ENCODE peak calls at places on chromosomes 1 and 21, in six cellular contexts. One of them, this sample, is unnamed.

GRCh38 chr1:184970691-184971161 is 3.6 kb downstream of the NIBAN1 start:
- DNase-seq in colonic mucosa: no peak
- DNase-seq in heart right ventricle: no peak
- DNase-seq in CD8-positive, alpha-beta memory T cell: no peak
- DNase-seq in right lobe of liver: no peak
- DNase-seq in PC-3: no peak
- DNase-seq in this sample: no peak

GRCh38 chr1:30788580-30789387 is 31.2 kb upstream of the LAPTM5 start:
- DNase-seq in colonic mucosa: no peak
- DNase-seq in heart right ventricle: no peak
- DNase-seq in CD8-positive, alpha-beta memory T cell: no peak
- DNase-seq in right lobe of liver: no peak
- DNase-seq in PC-3: no peak
- DNase-seq in this sample: no peak

GRCh38 chr1:51693420-51694144 is 76.7 kb downstream of the OSBPL9 start:
- DNase-seq in colonic mucosa: no peak
- DNase-seq in heart right ventricle: no peak
- DNase-seq in CD8-positive, alpha-beta memory T cell: no peak
- DNase-seq in right lobe of liver: no peak
- DNase-seq in PC-3: peak; percentile 14
- DNase-seq in this sample: no peak

GRCh38 chr1:41534181-41535076 is 49.9 kb upstream of the EDN2 start:
- DNase-seq in colonic mucosa: no peak
- DNase-seq in heart right ventricle: no peak
- DNase-seq in CD8-positive, alpha-beta memory T cell: no peak
- DNase-seq in right lobe of liver: peak; percentile 8
- DNase-seq in PC-3: no peak
- DNase-seq in this sample: peak; percentile 25

GRCh38 chr1:110916669-110917306 is 43.8 kb downstream of the CD53 start:
- DNase-seq in colonic mucosa: no peak
- DNase-seq in heart right ventricle: no peak
- DNase-seq in CD8-positive, alpha-beta memory T cell: no peak
- DNase-seq in right lobe of liver: no peak
- DNase-seq in PC-3: peak; percentile 72
- DNase-seq in this sample: no peak

GRCh38 chr1:221887091-221887746 is 145.3 kb upstream of the DUSP10 start:
- DNase-seq in colonic mucosa: peak; percentile 25
- DNase-seq in heart right ventricle: peak; percentile 50
- DNase-seq in CD8-positive, alpha-beta memory T cell: no peak
- DNase-seq in right lobe of liver: peak; percentile 82
- DNase-seq in PC-3: peak; percentile 100
- DNase-seq in this sample: peak; percentile 67

GRCh38 chr1:89198500-89199072 is at the start of gene GBP4:
- DNase-seq in colonic mucosa: peak; percentile 38
- DNase-seq in heart right ventricle: peak; percentile 37
- DNase-seq in CD8-positive, alpha-beta memory T cell: peak; percentile 49
- DNase-seq in right lobe of liver: peak; percentile 52
- DNase-seq in PC-3: peak; percentile 20
- DNase-seq in this sample: peak; percentile 68

GRCh38 chr1:64282353-64282752 is 78.9 kb downstream of the UBE2U start:
- DNase-seq in colonic mucosa: no peak
- DNase-seq in heart right ventricle: peak; percentile 16
- DNase-seq in CD8-positive, alpha-beta memory T cell: no peak
- DNase-seq in right lobe of liver: no peak
- DNase-seq in PC-3: peak; percentile 92
- DNase-seq in this sample: no peak

GRCh38 chr1:72366473-72366872 is 84.1 kb upstream of the NEGR1 start:
- DNase-seq in colonic mucosa: no peak
- DNase-seq in heart right ventricle: no peak
- DNase-seq in CD8-positive, alpha-beta memory T cell: no peak
- DNase-seq in right lobe of liver: peak; percentile 29
- DNase-seq in PC-3: peak; percentile 89
- DNase-seq in this sample: no peak

GRCh38 chr21:30986966-30987365 is 51.3 kb downstream of the KRTAP19-8 start:
- DNase-seq in colonic mucosa: no peak
- DNase-seq in heart right ventricle: no peak
- DNase-seq in CD8-positive, alpha-beta memory T cell: no peak
- DNase-seq in right lobe of liver: no peak
- DNase-seq in PC-3: no peak
- DNase-seq in this sample: no peak

GRCh38 chr1:110524311-110525249 is 5.6 kb upstream of the KCNA10 start:
- DNase-seq in colonic mucosa: peak; percentile 24
- DNase-seq in heart right ventricle: peak; percentile 20
- DNase-seq in CD8-positive, alpha-beta memory T cell: peak; percentile 40
- DNase-seq in right lobe of liver: no peak
- DNase-seq in PC-3: peak; percentile 52
- DNase-seq in this sample: no peak

GRCh38 chr1:161185282-161185682 is 8.0 kb upstream of the B4GALT3 start:
- DNase-seq in colonic mucosa: peak; percentile 66
- DNase-seq in heart right ventricle: peak; percentile 62
- DNase-seq in CD8-positive, alpha-beta memory T cell: peak; percentile 86
- DNase-seq in right lobe of liver: peak; percentile 70
- DNase-seq in PC-3: no peak
- DNase-seq in this sample: peak; percentile 74

GRCh38 chr1:13667696-13668095 is 32.3 kb upstream of the PRDM2 start:
- DNase-seq in colonic mucosa: no peak
- DNase-seq in heart right ventricle: no peak
- DNase-seq in CD8-positive, alpha-beta memory T cell: no peak
- DNase-seq in right lobe of liver: no peak
- DNase-seq in PC-3: no peak
- DNase-seq in this sample: no peak

GRCh38 chr1:17967623-17968022 is 140.0 kb upstream of the IGSF21 start:
- DNase-seq in colonic mucosa: no peak
- DNase-seq in heart right ventricle: no peak
- DNase-seq in CD8-positive, alpha-beta memory T cell: no peak
- DNase-seq in right lobe of liver: no peak
- DNase-seq in PC-3: no peak
- DNase-seq in this sample: no peak

GRCh38 chr1:64396817-64397216 is 73.1 kb upstream of the CACHD1 start:
- DNase-seq in colonic mucosa: no peak
- DNase-seq in heart right ventricle: no peak
- DNase-seq in CD8-positive, alpha-beta memory T cell: no peak
- DNase-seq in right lobe of liver: no peak
- DNase-seq in PC-3: no peak
- DNase-seq in this sample: no peak

GRCh38 chr1:70978623-70979022 is 69.0 kb downstream of the PTGER3 start:
- DNase-seq in colonic mucosa: no peak
- DNase-seq in heart right ventricle: no peak
- DNase-seq in CD8-positive, alpha-beta memory T cell: no peak
- DNase-seq in right lobe of liver: no peak
- DNase-seq in PC-3: no peak
- DNase-seq in this sample: no peak

GRCh38 chr1:196001188-196001587 is 607.1 kb downstream of the KCNT2 start:
- DNase-seq in colonic mucosa: no peak
- DNase-seq in heart right ventricle: no peak
- DNase-seq in CD8-positive, alpha-beta memory T cell: no peak
- DNase-seq in right lobe of liver: no peak
- DNase-seq in PC-3: no peak
- DNase-seq in this sample: no peak

GRCh38 chr1:65317866-65318653 is 8.7 kb downstream of the DNAJC6 start:
- DNase-seq in colonic mucosa: no peak
- DNase-seq in heart right ventricle: no peak
- DNase-seq in CD8-positive, alpha-beta memory T cell: no peak
- DNase-seq in right lobe of liver: no peak
- DNase-seq in PC-3: no peak
- DNase-seq in this sample: no peak

GRCh38 chr21:37153193-37153934 is 80.3 kb downstream of the TTC3 start:
- DNase-seq in colonic mucosa: peak; percentile 40
- DNase-seq in heart right ventricle: no peak
- DNase-seq in CD8-positive, alpha-beta memory T cell: no peak
- DNase-seq in right lobe of liver: no peak
- DNase-seq in PC-3: peak; percentile 94
- DNase-seq in this sample: no peak

GRCh38 chr1:154758346-154758745 is 111.7 kb downstream of the KCNN3 start:
- DNase-seq in colonic mucosa: no peak
- DNase-seq in heart right ventricle: no peak
- DNase-seq in CD8-positive, alpha-beta memory T cell: no peak
- DNase-seq in right lobe of liver: no peak
- DNase-seq in PC-3: no peak
- DNase-seq in this sample: no peak

GRCh38 chr1:22625262-22625925 is 11.0 kb upstream of the C1QA start:
- DNase-seq in colonic mucosa: no peak
- DNase-seq in heart right ventricle: no peak
- DNase-seq in CD8-positive, alpha-beta memory T cell: no peak
- DNase-seq in right lobe of liver: no peak
- DNase-seq in PC-3: peak; percentile 12
- DNase-seq in this sample: no peak

GRCh38 chr1:203295796-203296195 is 9.5 kb upstream of the BTG2 start:
- DNase-seq in colonic mucosa: no peak
- DNase-seq in heart right ventricle: no peak
- DNase-seq in CD8-positive, alpha-beta memory T cell: peak; percentile 64
- DNase-seq in right lobe of liver: no peak
- DNase-seq in PC-3: no peak
- DNase-seq in this sample: peak; percentile 40

GRCh38 chr1:56258395-56258794 is 321.0 kb downstream of the PLPP3 start:
- DNase-seq in colonic mucosa: no peak
- DNase-seq in heart right ventricle: no peak
- DNase-seq in CD8-positive, alpha-beta memory T cell: no peak
- DNase-seq in right lobe of liver: no peak
- DNase-seq in PC-3: no peak
- DNase-seq in this sample: no peak

GRCh38 chr1:14090531-14090930 is 390.5 kb downstream of the PRDM2 start:
- DNase-seq in colonic mucosa: no peak
- DNase-seq in heart right ventricle: no peak
- DNase-seq in CD8-positive, alpha-beta memory T cell: no peak
- DNase-seq in right lobe of liver: no peak
- DNase-seq in PC-3: no peak
- DNase-seq in this sample: no peak

GRCh38 chr1:53582211-53583020 is 123.2 kb downstream of the DMRTB1 start:
- DNase-seq in colonic mucosa: no peak
- DNase-seq in heart right ventricle: no peak
- DNase-seq in CD8-positive, alpha-beta memory T cell: no peak
- DNase-seq in right lobe of liver: no peak
- DNase-seq in PC-3: no peak
- DNase-seq in this sample: peak; percentile 31

GRCh38 chr1:2276803-2277580 is 48.9 kb downstream of the SKI start:
- DNase-seq in colonic mucosa: no peak
- DNase-seq in heart right ventricle: no peak
- DNase-seq in CD8-positive, alpha-beta memory T cell: no peak
- DNase-seq in right lobe of liver: no peak
- DNase-seq in PC-3: no peak
- DNase-seq in this sample: no peak

GRCh38 chr1:2277741-2278488 is 49.8 kb downstream of the SKI start:
- DNase-seq in colonic mucosa: no peak
- DNase-seq in heart right ventricle: peak; percentile 31
- DNase-seq in CD8-positive, alpha-beta memory T cell: no peak
- DNase-seq in right lobe of liver: peak; percentile 31
- DNase-seq in PC-3: no peak
- DNase-seq in this sample: peak; percentile 70

GRCh38 chr1:2279210-2279639 is 51.1 kb downstream of the SKI start:
- DNase-seq in colonic mucosa: peak; percentile 48
- DNase-seq in heart right ventricle: peak; percentile 66
- DNase-seq in CD8-positive, alpha-beta memory T cell: no peak
- DNase-seq in right lobe of liver: peak; percentile 73
- DNase-seq in PC-3: no peak
- DNase-seq in this sample: peak; percentile 81

GRCh38 chr1:2279882-2280281 is 51.8 kb downstream of the SKI start:
- DNase-seq in colonic mucosa: no peak
- DNase-seq in heart right ventricle: no peak
- DNase-seq in CD8-positive, alpha-beta memory T cell: no peak
- DNase-seq in right lobe of liver: peak; percentile 61
- DNase-seq in PC-3: no peak
- DNase-seq in this sample: peak; percentile 74

GRCh38 chr1:2278591-2279209 is 50.6 kb downstream of the SKI start:
- DNase-seq in colonic mucosa: no peak
- DNase-seq in heart right ventricle: no peak
- DNase-seq in CD8-positive, alpha-beta memory T cell: no peak
- DNase-seq in right lobe of liver: no peak
- DNase-seq in PC-3: no peak
- DNase-seq in this sample: no peak
- H3K4me1 ChIP-seq in colonic mucosa: peaks cover 18% of the 10 kb centered on the region
- H3K4me1 ChIP-seq in heart right ventricle: peaks cover 78% of the 10 kb centered on the region
- H3K4me1 ChIP-seq in CD8-positive, alpha-beta memory T cell: peaks cover 43% of the 10 kb centered on the region
- H3K4me1 ChIP-seq in right lobe of liver: no peaks in the 10 kb centered on the region
- H3K4me1 ChIP-seq in PC-3: no peaks in the 10 kb centered on the region
- H3K4me1 ChIP-seq in this sample: peaks cover 66% of the 10 kb centered on the region

DNA sequence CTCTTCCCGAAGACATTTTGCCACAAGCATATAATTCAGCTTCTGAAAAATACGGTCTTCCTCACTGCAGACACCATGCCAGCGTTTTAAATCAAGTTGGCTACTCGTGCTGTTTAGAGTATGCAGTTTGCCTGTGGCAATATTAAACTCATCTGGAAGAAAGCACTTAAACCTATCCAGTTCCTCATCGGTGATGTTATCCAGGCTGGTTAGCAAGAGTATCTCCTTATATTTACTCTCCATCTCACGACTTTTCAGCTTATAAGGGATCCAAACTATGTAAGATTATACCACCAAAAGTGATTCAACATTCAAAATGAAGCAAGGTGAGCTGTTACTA is 9.7 kb upstream of the IFI16 start:
- DNase-seq in colonic mucosa: no peak
- DNase-seq in heart right ventricle: no peak
- DNase-seq in CD8-positive, alpha-beta memory T cell: no peak
- DNase-seq in right lobe of liver: no peak
- DNase-seq in PC-3: no peak
- DNase-seq in this sample: no peak
- H3K4me3 ChIP-seq in colonic mucosa: peak overlapping the region; percentile 2
- H3K4me3 ChIP-seq in heart right ventricle: peak overlapping the region; percentile 16
- H3K4me3 ChIP-seq in CD8-positive, alpha-beta memory T cell: no peak overlapping the region
- H3K4me3 ChIP-seq in right lobe of liver: peak overlapping the region; percentile 39
- H3K4me3 ChIP-seq in PC-3: peak overlapping the region; percentile 61
- H3K4me3 ChIP-seq in this sample: peak overlapping the region; percentile 42

DNA sequence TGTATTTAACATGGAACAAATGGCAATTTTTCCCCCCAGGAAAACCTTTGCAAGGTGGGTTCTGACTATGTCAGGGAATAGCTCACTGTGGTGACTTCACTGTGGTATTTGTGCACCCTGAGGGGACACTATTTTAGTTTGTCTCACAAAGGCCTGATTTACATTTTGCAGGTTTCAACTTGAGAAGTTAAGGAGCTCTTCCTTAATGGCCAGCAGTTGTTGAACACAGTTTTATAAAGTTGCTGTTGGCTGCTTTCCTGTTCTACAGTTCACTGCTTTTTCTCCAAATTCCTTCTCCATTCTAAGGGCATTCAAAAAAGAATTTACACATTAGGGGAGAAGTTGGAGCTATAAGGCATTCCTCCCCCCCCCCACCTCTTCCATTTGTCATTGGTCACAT is 4.6 kb downstream of the LAMC1 start:
- DNase-seq in colonic mucosa: no peak
- DNase-seq in heart right ventricle: no peak
- DNase-seq in CD8-positive, alpha-beta memory T cell: no peak
- DNase-seq in right lobe of liver: no peak
- DNase-seq in PC-3: no peak
- DNase-seq in this sample: no peak
- H3K27ac ChIP-seq in colonic mucosa: no peak overlapping the region
- H3K27ac ChIP-seq in heart right ventricle: no peak overlapping the region
- H3K27ac ChIP-seq in CD8-positive, alpha-beta memory T cell: no peak overlapping the region
- H3K27ac ChIP-seq in right lobe of liver: no peak overlapping the region
- H3K27ac ChIP-seq in PC-3: no peak overlapping the region
- H3K27ac ChIP-seq in this sample: no peak overlapping the region

GRCh38 chr1:197770243-197770642 is 5.0 kb downstream of the DENND1B start:
- DNase-seq in colonic mucosa: no peak
- DNase-seq in heart right ventricle: no peak
- DNase-seq in CD8-positive, alpha-beta memory T cell: no peak
- DNase-seq in right lobe of liver: no peak
- DNase-seq in PC-3: no peak
- DNase-seq in this sample: no peak
- H3K4me1 ChIP-seq in colonic mucosa: no peaks in the 10 kb centered on the region
- H3K4me1 ChIP-seq in heart right ventricle: peaks cover 56% of the 10 kb centered on the region
- H3K4me1 ChIP-seq in CD8-positive, alpha-beta memory T cell: peaks cover 36% of the 10 kb centered on the region
- H3K4me1 ChIP-seq in right lobe of liver: no peaks in the 10 kb centered on the region
- H3K4me1 ChIP-seq in PC-3: peaks cover 12% of the 10 kb centered on the region
- H3K4me1 ChIP-seq in this sample: peaks cover 31% of the 10 kb centered on the region